ENCODE peak calls at places on chromosome 16, in eight cellular contexts. E, J, G, C, H, S, V and R are unnamed samples.

GRCh38 chr16:825298-826061 is 24.9 kb upstream of the GNG13 start:
- DNase-seq in C (no peak), V (no peak), H (peak), J (peak), E (no peak), S (no peak), G (no peak), R (no peak)

GRCh38 chr16:54244061-54244886 is 42.3 kb downstream of the IRX3 start:
- DNase-seq in H (no peak), J (no peak), V (no peak), E (no peak), G (no peak), S (no peak), C (no peak), R (no peak)

GRCh38 chr16:86025706-86026105 is 126.7 kb downstream of the IRF8 start:
- DNase-seq in J (no peak), C (no peak), E (peak), S (peak), G (no peak), V (no peak), H (no peak), R (no peak)

GRCh38 chr16:69217433-69217832 is 30.5 kb downstream of the SNTB2 start:
- DNase-seq in C (no peak), H (no peak), S (no peak), J (no peak), G (no peak), E (no peak), V (no peak), R (no peak)

GRCh38 chr16:15643453-15644305 is 725 bp upstream of the MARF1 start:
- DNase-seq in G (peak), V (no peak), C (no peak), S (no peak), J (peak), E (no peak), H (peak), R (no peak)

GRCh38 chr16:62692685-62693084 is 656.4 kb upstream of the CDH8 start:
- DNase-seq in S (no peak), H (no peak), J (no peak), E (no peak), G (no peak), C (no peak), V (no peak), R (no peak)

GRCh38 chr16:46736695-46737094 is 11.4 kb downstream of the MYLK3 start:
- DNase-seq in H (no peak), J (no peak), V (no peak), S (no peak), E (no peak), G (no peak), C (no peak), R (no peak)

GRCh38 chr16:84438971-84439696 is 65.3 kb downstream of the MEAK7 start:
- DNase-seq in C (no peak), H (no peak), J (peak), E (no peak), S (peak), V (no peak), G (no peak), R (no peak)

GRCh38 chr16:4465977-4466779 is 8.2 kb downstream of the NMRAL1 start:
- DNase-seq in C (no peak), J (no peak), S (no peak), V (no peak), G (peak), H (peak), E (no peak), R (no peak)

GRCh38 chr16:5071341-5071680 is 332 bp upstream of the ALG1 start:
- DNase-seq in H (no peak), E (no peak), C (no peak), G (no peak), S (no peak), J (no peak), V (no peak), R (no peak)

GRCh38 chr16:89442990-89443726 is 47.2 kb downstream of the ANKRD11 start:
- DNase-seq in G (no peak), V (no peak), J (peak), H (peak), E (no peak), C (no peak), S (no peak), R (no peak)

GRCh38 chr16:1972490-1972877 is 631 bp downstream of the TBL3 start:
- DNase-seq in J (no peak), G (peak), S (no peak), C (peak), E (no peak), V (no peak), H (no peak), R (no peak)

GRCh38 chr16:976389-976931 is 5.1 kb upstream of the SOX8 start:
- DNase-seq in H (no peak), C (no peak), E (no peak), J (no peak), S (no peak), V (no peak), G (no peak), R (no peak)

GRCh38 chr16:88880226-88881051 is 14.0 kb upstream of the PABPN1L start:
- DNase-seq in J (no peak), V (no peak), S (peak), G (no peak), E (no peak), H (no peak), C (peak), R (no peak)

GRCh38 chr16:23975293-23975692 is 139.5 kb downstream of the PRKCB start:
- DNase-seq in J (no peak), V (no peak), E (no peak), H (no peak), S (no peak), G (no peak), C (no peak), R (no peak)

GRCh38 chr16:27853101-27853500 is 210.4 kb downstream of the GSG1L start:
- DNase-seq in G (no peak), H (no peak), J (no peak), E (peak), V (no peak), C (no peak), S (no peak), R (no peak)

GRCh38 chr16:535446-536405 is 8.2 kb downstream of the CAPN15 start:
- DNase-seq in S (peak), C (peak), J (peak), G (no peak), H (peak), E (no peak), V (peak), R (no peak)

GRCh38 chr16:1990336-1991134 is 765 bp downstream of the SYNGR3 start:
- DNase-seq in H (peak), C (peak), V (no peak), S (no peak), J (no peak), G (no peak), E (no peak), R (no peak)

GRCh38 chr16:75385507-75386152 is 47.7 kb downstream of the CFDP1 start:
- DNase-seq in H (no peak), S (no peak), V (no peak), J (no peak), C (no peak), E (no peak), G (peak), R (no peak)

GRCh38 chr16:35752773-35753558 is 2293.6 kb downstream of the TP53TG3F start:
- DNase-seq in V (no peak), E (no peak), G (no peak), J (peak), S (no peak), C (no peak), H (peak), R (peak)

GRCh38 chr16:88455610-88456355 is 2.7 kb downstream of the ZFPM1 start:
- DNase-seq in H (peak), G (no peak), V (no peak), C (no peak), S (peak), E (no peak), J (peak), R (no peak)

GRCh38 chr16:1159973-1160772 is 7.3 kb downstream of the CACNA1H start:
- DNase-seq in H (peak), G (peak), V (peak), E (peak), S (no peak), C (peak), J (peak), R (no peak)

GRCh38 chr16:49755291-49755611 is 100.7 kb downstream of the ZNF423 start:
- DNase-seq in E (no peak), C (no peak), J (no peak), G (peak), S (no peak), H (no peak), V (no peak), R (no peak)

GRCh38 chr16:74052006-74052405 is 244.6 kb upstream of the PSMD7 start:
- DNase-seq in J (no peak), C (no peak), H (no peak), V (no peak), E (no peak), S (no peak), G (no peak), R (no peak)

GRCh38 chr16:87621976-87622713 is 19.8 kb downstream of the JPH3 start:
- DNase-seq in C (no peak), V (no peak), J (no peak), S (no peak), G (no peak), E (no peak), H (no peak), R (no peak)

GRCh38 chr16:22888791-22889190 is 74.8 kb downstream of the HS3ST2 start:
- DNase-seq in G (no peak), J (no peak), V (no peak), C (no peak), H (no peak), S (no peak), E (no peak), R (no peak)

GRCh38 chr16:79150626-79151025 is 449.9 kb downstream of the MAF start:
- DNase-seq in J (no peak), V (no peak), G (no peak), S (no peak), E (no peak), H (no peak), C (no peak), R (no peak)

GRCh38 chr16:67104061-67104460 is 5.7 kb upstream of the PHAF1 start:
- DNase-seq in V (no peak), E (no peak), H (peak), G (no peak), C (no peak), J (peak), S (no peak), R (no peak)

GRCh38 chr16:73735018-73735417 is 561.6 kb upstream of the PSMD7 start:
- DNase-seq in E (no peak), G (no peak), V (no peak), H (no peak), C (no peak), S (no peak), J (no peak), R (no peak)

GRCh38 chr16:8519643-8520042 is 70.7 kb downstream of the TMEM114 start:
- DNase-seq in H (peak), E (no peak), V (no peak), S (no peak), C (no peak), J (no peak), G (no peak), R (no peak)
- TF ChIP-seq CTCF in H (no peak), E (no peak), V (no peak), S (no peak), C (no peak), J (no peak), G (no peak), R (no peak)

GRCh38 chr16:57077714-57078113 is 14.7 kb upstream of the CPNE2 start:
- DNase-seq in S (no peak), J (no peak), E (no peak), V (no peak), C (no peak), G (no peak), H (no peak), R (no peak)
- TF ChIP-seq POLR2A in S (no peak), J (no peak), E (no peak), V (no peak), C (no peak), G (no peak), H (no peak), R (no peak)

GRCh38 chr16:77955127-77955526 is 67.2 kb upstream of the CLEC3A start:
- DNase-seq in J (no peak), E (no peak), V (no peak), C (no peak), S (no peak), G (no peak), H (no peak), R (no peak)
- TF ChIP-seq CTCF in J (no peak), E (no peak), V (no peak), C (no peak), S (no peak), G (no peak), H (no peak), R (no peak)

GRCh38 chr16:30552956-30553355 is 5.2 kb downstream of the ZNF764 start:
- DNase-seq in S (no peak), H (no peak), J (no peak), G (no peak), C (no peak), V (no peak), E (no peak), R (no peak)
- TF ChIP-seq POLR2A in S (no peak), H (no peak), J (no peak), G (no peak), C (no peak), V (no peak), E (no peak), R (no peak)

DNA sequence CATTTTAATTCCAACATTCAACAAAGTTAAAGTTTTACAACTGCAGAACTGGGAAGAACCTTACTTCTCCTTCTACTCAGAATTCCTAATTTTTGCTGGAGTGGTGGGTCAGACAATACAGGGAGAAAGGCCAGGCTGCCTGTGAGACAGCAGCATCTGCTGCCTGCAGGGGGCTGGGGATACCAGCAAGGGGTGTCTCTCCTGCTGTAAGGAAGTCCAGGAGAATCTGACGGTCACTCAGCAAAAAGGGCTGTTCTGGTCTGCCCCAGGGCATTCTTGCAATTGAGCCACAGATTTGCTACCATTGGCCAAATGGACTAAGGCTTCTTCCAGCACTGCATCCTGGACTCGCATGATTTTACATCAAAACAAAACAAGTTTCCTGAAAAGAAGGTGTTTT is 426.6 kb upstream of the CDH11 start:
- DNase-seq in V (no peak), E (no peak), C (no peak), H (no peak), J (no peak), G (no peak), S (no peak), R (no peak)
- TF ChIP-seq CTCF in V (no peak), E (no peak), C (no peak), H (no peak), J (no peak), G (no peak), S (no peak), R (no peak)